ENCODE peak calls at places on chromosomes 11 and 22, in four cellular contexts. N, W, H and C are unnamed samples.

GRCh38 chr11:70579376-70579955 is 181.1 kb downstream of the CTTN start:
- DNase-seq in W (peak), N (no peak), H (no peak), C (no peak)

GRCh38 chr22:49062155-49063039 is 765.3 kb downstream of the BRD1 start:
- DNase-seq in N (no peak), H (no peak), W (no peak), C (no peak)

GRCh38 chr11:33366918-33367317 is 109.7 kb downstream of the HIPK3 start:
- DNase-seq in W (no peak), H (no peak), N (no peak), C (no peak)

GRCh38 chr11:134572741-134573675 is 161.0 kb upstream of the B3GAT1 start:
- DNase-seq in H (no peak), N (no peak), W (no peak), C (no peak)

GRCh38 chr11:61969838-61970452 is 2.5 kb upstream of the FTH1 start:
- DNase-seq in H (no peak), N (no peak), W (no peak), C (no peak)

GRCh38 chr22:41524809-41525449 is 19.3 kb downstream of the POLR3H start:
- DNase-seq in N (no peak), W (no peak), H (peak), C (peak)

GRCh38 chr22:19343470-19343869 is 52.0 kb upstream of the CLTCL1 start:
- DNase-seq in W (no peak), N (no peak), H (no peak), C (no peak)

GRCh38 chr11:60977224-60977623 is 5.7 kb downstream of the CD6 start:
- DNase-seq in N (no peak), W (no peak), H (no peak), C (no peak)

GRCh38 chr11:1298695-1299492 is 10.5 kb downstream of the TOLLIP start:
- DNase-seq in W (peak), N (no peak), H (no peak), C (no peak)

GRCh38 chr22:45504703-45505341 is 2.1 kb downstream of the FBLN1 start:
- DNase-seq in H (no peak), N (peak), W (peak), C (no peak)

GRCh38 chr22:30386960-30387848 is at the start of gene RNF215:
- DNase-seq in W (peak), H (peak), N (peak), C (peak)

GRCh38 chr11:60344146-60344545 is 17.1 kb downstream of the MS4A6E start:
- DNase-seq in N (no peak), W (no peak), H (no peak), C (no peak)

GRCh38 chr11:124756033-124756752 is 4.1 kb upstream of the VSIG2 start:
- DNase-seq in N (no peak), W (no peak), H (no peak), C (no peak)

GRCh38 chr11:78202733-78203167 is 14.0 kb downstream of the USP35 start:
- DNase-seq in N (no peak), H (no peak), W (no peak), C (no peak)

GRCh38 chr11:90717522-90717921 is 494.7 kb upstream of the CHORDC1 start:
- DNase-seq in W (no peak), N (no peak), H (no peak), C (no peak)

GRCh38 chr11:86941077-86941870 is 13.9 kb downstream of the FZD4 start:
- DNase-seq in W (no peak), H (no peak), N (no peak), C (no peak)

GRCh38 chr11:112769573-112769972 is 191.6 kb upstream of the NCAM1 start:
- DNase-seq in H (no peak), W (no peak), N (no peak), C (no peak)

GRCh38 chr11:24145411-24145810 is 351.4 kb upstream of the LUZP2 start:
- DNase-seq in H (no peak), N (no peak), W (no peak), C (no peak)

GRCh38 chr22:31240011-31240410 is 27.9 kb downstream of the LIMK2 start:
- DNase-seq in N (no peak), H (no peak), W (no peak), C (no peak)

GRCh38 chr22:21000987-21001600 is 824 bp downstream of the THAP7 start:
- DNase-seq in N (no peak), H (no peak), W (no peak), C (no peak)

GRCh38 chr11:83097671-83098070 is 26.0 kb upstream of the RAB30 start:
- DNase-seq in H (no peak), N (no peak), W (no peak), C (no peak)

GRCh38 chr11:73693877-73694525 is 47.6 kb downstream of the PLEKHB1 start:
- DNase-seq in N (no peak), H (no peak), W (no peak), C (no peak)

GRCh38 chr22:50112151-50113118 is 22.6 kb downstream of the MOV10L1 start:
- DNase-seq in H (no peak), N (peak), W (no peak), C (no peak)

GRCh38 chr22:29359469-29359868 is 28.9 kb downstream of the AP1B1 start:
- DNase-seq in N (peak), H (no peak), W (peak), C (no peak)

GRCh38 chr11:74720596-74721478 is 10.4 kb downstream of the CHRDL2 start:
- DNase-seq in H (no peak), N (no peak), W (peak), C (no peak)

GRCh38 chr22:45424241-45424731 is 10.8 kb downstream of the RIBC2 start:
- DNase-seq in W (no peak), N (no peak), H (no peak), C (no peak)

GRCh38 chr11:85953491-85954143 is 98.4 kb downstream of the CCDC83 start:
- DNase-seq in H (no peak), W (no peak), N (no peak), C (no peak)

GRCh38 chr22:25939384-25939783 is 197.4 kb downstream of the MYO18B start:
- DNase-seq in H (no peak), W (no peak), N (no peak), C (no peak)

GRCh38 chr11:78646564-78647185 is 72.0 kb upstream of the NARS2 start:
- DNase-seq in N (peak), W (no peak), H (peak), C (peak)

GRCh38 chr22:21038405-21038804 is 6.0 kb upstream of the SLC7A4 start:
- DNase-seq in N (no peak), H (no peak), W (no peak), C (no peak)

GRCh38 chr11:1162498-1163311 is 5.0 kb downstream of the MUC5AC start:
- DNase-seq in N (no peak), H (peak), W (peak), C (peak)

GRCh38 chr11:11056749-11057471 is 199.1 kb upstream of the ZBED5 start:
- DNase-seq in W (no peak), H (no peak), N (no peak), C (no peak)

GRCh38 chr11:104573431-104573830 is 324.8 kb downstream of the CASP12 start:
- DNase-seq in H (no peak), W (no peak), N (no peak), C (no peak)

GRCh38 chr11:128342511-128343133 is 244.7 kb downstream of the ETS1 start:
- DNase-seq in N (no peak), W (no peak), H (peak), C (peak)

GRCh38 chr11:114257621-114258558 is 38.3 kb upstream of the NNMT start:
- DNase-seq in W (peak), H (no peak), N (no peak), C (peak)
- TF ChIP-seq CTCF in W (peak), H (no peak), N (no peak), C (no peak)

DNA sequence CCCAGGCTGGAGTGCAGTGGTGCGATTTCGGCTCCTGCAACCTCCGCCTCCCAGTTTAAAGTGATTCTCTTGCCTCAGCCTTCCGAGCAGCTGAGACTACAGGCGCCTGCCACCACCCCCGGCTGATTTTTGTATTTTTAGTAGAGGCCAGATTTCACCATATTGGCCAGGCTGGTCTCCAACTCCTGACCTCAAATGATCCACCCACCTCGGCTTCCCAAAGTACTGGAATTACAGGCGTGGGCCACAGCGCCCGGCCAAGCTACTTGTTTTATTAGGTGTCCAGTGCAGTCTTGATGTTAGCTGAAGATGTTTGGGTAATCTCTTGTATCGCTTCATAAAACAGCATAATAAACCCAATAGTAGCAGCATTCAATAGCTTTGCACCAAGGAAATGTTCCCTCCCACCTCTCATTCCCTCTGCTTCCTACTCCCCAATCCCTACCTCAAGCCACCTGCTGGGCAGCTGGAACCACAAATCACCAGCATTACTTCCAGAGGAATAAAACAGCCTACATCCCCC is 11.1 kb upstream of the GRIK4 start:
- DNase-seq in H (no peak), W (no peak), N (no peak), C (no peak)
- TF ChIP-seq CTCF in H (no peak), W (no peak), N (no peak), C (no peak)

GRCh38 chr11:47328449-47329390 is 23.8 kb downstream of the MYBPC3 start:
- DNase-seq in H (peak), N (no peak), W (no peak), C (peak)

GRCh38 chr11:47331454-47332302 is 20.8 kb downstream of the MYBPC3 start:
- DNase-seq in W (no peak), N (no peak), H (no peak), C (no peak)

GRCh38 chr11:47332303-47332711 is 20.2 kb downstream of the MYBPC3 start:
- DNase-seq in N (no peak), H (no peak), W (no peak), C (no peak)

GRCh38 chr11:47329431-47329993 is 23.0 kb downstream of the MYBPC3 start:
- DNase-seq in W (no peak), H (no peak), N (no peak), C (peak)

DNA sequence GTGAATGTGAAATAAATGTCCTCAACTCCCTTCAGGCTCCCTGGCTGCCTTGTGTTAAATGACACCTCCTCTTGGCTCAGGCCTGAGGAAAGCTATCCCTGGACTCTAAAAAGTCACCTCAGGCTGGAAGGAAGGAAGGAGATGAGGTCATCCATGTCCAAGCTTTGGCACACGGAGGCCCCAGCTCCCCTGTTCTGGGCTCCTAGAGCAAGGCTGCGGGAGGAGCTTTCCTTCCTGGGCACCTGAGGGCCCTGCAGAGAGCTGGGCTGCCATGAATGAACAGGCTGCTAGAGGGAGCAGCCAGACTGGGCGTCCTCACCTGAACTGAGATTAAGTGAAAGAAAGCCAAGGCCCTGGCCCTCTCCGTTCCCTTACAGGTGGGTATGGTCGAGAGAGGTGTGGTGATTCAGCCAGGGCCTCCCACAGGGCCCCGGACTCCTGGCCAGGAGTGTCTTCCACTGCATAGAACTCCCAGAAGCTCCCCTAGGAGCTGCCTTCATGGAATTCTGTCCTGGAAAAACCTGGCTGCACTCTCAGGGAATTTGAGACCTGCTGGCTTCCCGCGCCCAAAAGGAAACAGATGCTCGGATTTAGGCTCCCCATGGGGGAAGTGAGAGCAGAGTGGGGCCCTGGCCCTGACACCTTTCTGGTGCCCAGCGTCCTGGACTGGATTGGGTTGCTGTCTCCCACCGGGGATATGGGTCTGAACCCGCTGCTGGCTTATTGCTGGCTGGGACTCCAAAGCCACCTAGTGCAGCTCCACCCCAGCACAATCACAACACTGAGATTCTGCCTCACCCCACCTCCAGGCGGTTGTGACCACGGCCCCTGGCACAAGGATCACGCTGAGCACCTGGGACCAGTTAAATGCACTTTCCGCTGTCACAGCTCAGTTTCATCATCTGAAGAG is 22.2 kb downstream of the MYBPC3 start:
- DNase-seq in N (no peak), W (no peak), H (no peak), C (no peak)
- TF ChIP-seq CTCF in N (no peak), W (no peak), H (no peak), C (no peak)

GRCh38 chr11:64304316-64305072 is 830 bp upstream of the ESRRA start:
- DNase-seq in H (peak), N (peak), W (peak), C (peak)

GRCh38 chr11:64305075-64305690 is at the start of gene ESRRA:
- DNase-seq in H (peak), N (peak), W (peak), C (peak)

GRCh38 chr11:64306876-64307622 is 1.7 kb downstream of the ESRRA start:
- DNase-seq in W (no peak), N (no peak), H (no peak), C (no peak)

GRCh38 chr11:64306563-64306875 is 1.2 kb downstream of the ESRRA start:
- DNase-seq in H (no peak), W (no peak), N (no peak), C (no peak)

DNA sequence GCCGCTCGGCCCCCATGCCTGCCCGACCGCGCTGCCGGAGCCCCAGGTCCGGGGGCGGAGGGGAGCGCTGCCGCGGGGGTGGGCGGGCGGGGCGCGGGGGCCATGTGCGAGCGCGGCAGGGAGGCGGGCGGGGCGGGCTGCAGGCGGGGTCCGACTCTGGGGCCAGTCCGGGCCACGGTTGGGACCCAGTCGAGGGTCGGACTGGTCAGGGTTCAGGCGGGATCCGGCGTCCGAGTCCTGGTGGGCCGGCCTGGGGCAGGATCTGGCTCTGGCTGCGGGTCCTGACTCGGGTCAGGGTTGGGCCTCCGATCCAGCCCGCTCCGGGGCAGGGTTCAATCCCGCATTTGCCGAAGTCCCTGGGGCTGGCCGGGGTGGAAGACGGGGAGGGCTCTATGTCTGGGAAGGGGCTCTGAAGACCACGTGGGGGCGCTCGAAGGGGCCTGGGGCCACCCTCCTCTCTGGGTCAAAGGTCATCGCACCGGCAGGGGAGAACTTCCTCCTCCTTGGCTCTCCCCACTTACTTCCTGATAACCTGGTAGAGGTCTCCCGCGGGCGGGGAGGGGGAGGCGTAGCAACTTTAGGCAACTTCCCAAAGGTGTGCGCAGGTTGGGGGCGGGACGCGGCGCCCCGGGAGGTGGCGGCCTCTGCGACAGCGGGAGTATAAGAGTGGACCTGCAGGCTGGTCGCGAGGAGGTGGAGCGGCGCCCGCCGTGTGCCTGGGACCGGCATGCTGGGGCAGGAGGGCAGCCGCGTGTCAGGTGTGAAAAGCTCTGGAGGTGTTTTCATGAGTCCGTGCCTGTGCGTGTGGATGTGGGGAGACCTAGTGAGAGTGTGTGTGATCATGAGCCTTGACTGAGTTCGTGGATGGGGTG is 603 bp downstream of the ESRRA start:
- DNase-seq in H (peak), W (peak), N (peak), C (peak)
- TF ChIP-seq CTCF in H (peak), W (peak), N (peak), C (peak)

GRCh38 chr11:2929511-2929879 is 275 bp upstream of the PHLDA2 start:
- DNase-seq in N (no peak), W (peak), H (peak), C (peak)

GRCh38 chr11:2931416-2931746 is 2.2 kb upstream of the PHLDA2 start:
- DNase-seq in H (no peak), W (no peak), N (no peak), C (no peak)

GRCh38 chr11:2930705-2931415 is 1.6 kb upstream of the PHLDA2 start:
- DNase-seq in W (peak), N (peak), H (peak), C (peak)

GRCh38 chr11:2928605-2929510 is at the start of gene PHLDA2:
- DNase-seq in H (peak), N (peak), W (peak), C (peak)

DNA sequence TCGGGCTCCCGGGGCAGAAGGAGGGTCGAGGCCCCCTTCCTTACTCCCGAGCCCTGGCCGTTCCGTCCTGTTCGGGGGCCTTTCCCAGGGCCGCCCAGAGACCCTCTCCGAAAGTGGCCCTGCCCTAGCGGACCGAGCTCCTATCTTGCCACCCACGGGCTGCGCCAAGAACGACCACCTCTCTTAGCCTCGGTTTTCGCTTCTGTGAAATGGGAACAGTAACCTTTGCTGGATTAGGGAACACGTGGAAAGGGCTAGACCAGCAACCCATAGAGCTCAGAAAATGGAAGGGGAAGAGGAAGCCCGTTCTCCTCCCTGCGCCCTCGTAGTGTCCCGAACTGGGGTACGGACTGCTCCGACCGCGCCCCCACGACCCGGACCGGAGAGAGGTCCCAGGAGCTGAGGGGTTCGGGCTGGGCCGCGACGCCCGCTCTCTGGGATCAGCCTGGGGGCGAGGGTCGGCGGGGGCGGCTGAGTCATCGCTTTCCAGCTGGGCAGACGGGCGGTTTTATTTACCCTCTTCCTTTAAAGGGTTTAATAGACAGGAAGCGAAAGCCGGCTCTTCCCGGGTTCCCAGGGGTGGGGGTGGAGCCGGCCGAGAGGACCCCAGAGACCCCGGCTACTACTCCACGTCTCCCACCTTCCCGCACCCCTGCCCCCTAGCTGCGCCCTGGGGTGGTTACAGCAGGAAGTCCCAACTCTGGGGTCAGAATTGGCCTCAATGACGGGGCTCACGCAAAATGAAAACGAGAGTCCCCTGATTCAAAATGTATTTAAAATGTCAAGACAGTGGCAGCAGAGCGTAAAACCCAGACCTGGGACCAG is 872 bp upstream of the PHLDA2 start:
- DNase-seq in W (no peak), N (peak), H (peak), C (peak)
- TF ChIP-seq CTCF in W (no peak), N (no peak), H (peak), C (peak)

GRCh38 chr11:119057000-119057769 is at the start of gene HYOU1:
- DNase-seq in H (peak), N (peak), W (peak), C (peak)
- TF ChIP-seq CTCF in H (no peak), N (no peak), W (no peak), C (peak)